ENCODE peak calls at places on chromosomes 12 and 14, in nine cellular contexts. P, Z, Y, N, T, X, K, V and I are unnamed samples.

GRCh38 chr12:11768233-11768965 is 118.9 kb downstream of the ETV6 start:
- DNase-seq in Z (no peak), X (no peak), Y (no peak), K (no peak), V (no peak), N (no peak), P (no peak), T (no peak), I (no peak)

GRCh38 chr14:103185051-103186027 is 62.1 kb downstream of the TNFAIP2 start:
- DNase-seq in K (peak), N (no peak), Z (no peak), T (peak), P (peak), Y (no peak), V (no peak), X (no peak), I (peak)

GRCh38 chr12:58378038-58378437 is 436.7 kb downstream of the ATP23 start:
- DNase-seq in V (no peak), N (no peak), Y (no peak), T (no peak), P (no peak), K (no peak), X (no peak), Z (no peak), I (no peak)

GRCh38 chr12:47989023-47989417 is 15.3 kb downstream of the COL2A1 start:
- DNase-seq in N (no peak), K (no peak), Y (no peak), T (no peak), V (no peak), X (no peak), P (peak), Z (no peak), I (no peak)

GRCh38 chr12:122028165-122028591 is 6.5 kb downstream of the BCL7A start:
- DNase-seq in K (no peak), P (peak), T (peak), V (no peak), Y (no peak), X (no peak), N (peak), Z (no peak), I (peak)

GRCh38 chr12:130013771-130014484 is 110.1 kb upstream of the TMEM132D start:
- DNase-seq in N (no peak), Y (no peak), X (no peak), V (peak), K (no peak), Z (no peak), T (peak), P (peak), I (no peak)

GRCh38 chr14:69170848-69171247 is 17.9 kb upstream of the DCAF5 start:
- DNase-seq in V (no peak), T (peak), N (no peak), Y (no peak), P (no peak), K (no peak), Z (no peak), X (no peak), I (no peak)

GRCh38 chr12:78457951-78458350 is 406.6 kb upstream of the SYT1 start:
- DNase-seq in Y (no peak), T (peak), P (no peak), Z (no peak), X (no peak), V (no peak), N (no peak), K (no peak), I (no peak)

GRCh38 chr12:65518771-65519170 is 240.3 kb downstream of the MSRB3 start:
- DNase-seq in Z (no peak), X (no peak), T (peak), K (no peak), N (no peak), P (no peak), V (no peak), Y (no peak), I (no peak)

GRCh38 chr14:29111554-29111953 is 345.0 kb downstream of the FOXG1 start:
- DNase-seq in N (no peak), V (no peak), Z (no peak), Y (no peak), X (no peak), K (no peak), T (no peak), P (no peak), I (no peak)

GRCh38 chr12:20283467-20283866 is 84.9 kb upstream of the PDE3A start:
- DNase-seq in X (no peak), N (no peak), V (no peak), K (no peak), T (no peak), Y (no peak), P (peak), Z (no peak), I (no peak)

GRCh38 chr14:94132285-94132887 is 3.0 kb upstream of the IFI27L2 start:
- DNase-seq in V (peak), K (peak), Y (peak), X (peak), Z (peak), T (peak), N (no peak), P (peak), I (no peak)

GRCh38 chr12:111298583-111299436 is 70.1 kb downstream of the PHETA1 start:
- DNase-seq in Z (peak), K (peak), Y (peak), V (peak), P (peak), T (peak), N (peak), X (peak), I (no peak)

GRCh38 chr12:2053675-2054070 is 886 bp downstream of the CACNA1C start:
- DNase-seq in V (no peak), Z (no peak), Y (peak), T (peak), P (peak), X (no peak), K (no peak), N (peak), I (no peak)

GRCh38 chr12:32548691-32549412 is 130.2 kb upstream of the DNM1L start:
- DNase-seq in X (no peak), V (peak), Y (peak), N (no peak), Z (no peak), T (peak), K (no peak), P (no peak), I (no peak)

GRCh38 chr12:54701940-54702592 is 53.9 kb upstream of the DCD start:
- DNase-seq in Y (no peak), X (no peak), V (no peak), P (peak), N (no peak), Z (no peak), T (peak), K (peak), I (no peak)

GRCh38 chr12:93766802-93767523 is 89.8 kb downstream of the CRADD start:
- DNase-seq in N (no peak), P (peak), K (no peak), T (peak), Z (peak), Y (peak), V (no peak), X (no peak), I (no peak)

GRCh38 chr12:92143280-92143679 is 2.4 kb downstream of the BTG1 start:
- DNase-seq in V (no peak), T (no peak), P (peak), X (no peak), N (no peak), K (no peak), Y (no peak), Z (no peak), I (no peak)

GRCh38 chr12:728781-729180 is 23.6 kb upstream of the WNK1 start:
- DNase-seq in K (no peak), T (no peak), X (no peak), N (no peak), V (no peak), P (no peak), Z (peak), Y (no peak), I (no peak)

GRCh38 chr12:3827301-3828000 is 45.7 kb downstream of the PARP11 start:
- DNase-seq in Y (no peak), T (no peak), N (no peak), X (no peak), P (no peak), V (no peak), K (no peak), Z (no peak), I (no peak)

GRCh38 chr12:74747305-74747704 is 209.7 kb downstream of the ATXN7L3B start:
- DNase-seq in P (peak), V (no peak), Y (no peak), Z (no peak), N (no peak), T (peak), K (peak), X (no peak), I (no peak)

GRCh38 chr14:61475316-61475715 is 153.9 kb downstream of the PRKCH start:
- DNase-seq in X (no peak), K (peak), V (no peak), N (no peak), Z (no peak), T (peak), Y (peak), P (peak), I (no peak)

GRCh38 chr14:99986416-99986815 is 78.8 kb upstream of the EVL start:
- DNase-seq in P (no peak), K (no peak), X (no peak), V (no peak), Z (no peak), N (no peak), T (peak), Y (no peak), I (no peak)

GRCh38 chr14:72788972-72789728 is 104.8 kb downstream of the DPF3 start:
- DNase-seq in P (no peak), T (no peak), V (no peak), X (no peak), N (no peak), K (no peak), Z (no peak), Y (no peak), I (no peak)

GRCh38 chr12:132436791-132437251 is 53.1 kb upstream of the FBRSL1 start:
- DNase-seq in V (no peak), K (no peak), P (no peak), N (no peak), T (no peak), Y (no peak), Z (no peak), X (no peak), I (no peak)

GRCh38 chr12:107364875-107365518 is 271.6 kb upstream of the CRY1 start:
- DNase-seq in Z (no peak), V (no peak), X (no peak), Y (no peak), T (no peak), K (no peak), P (no peak), N (no peak), I (no peak)

GRCh38 chr14:59187802-59188460 is 536 bp upstream of the DAAM1 start:
- DNase-seq in Y (peak), K (no peak), N (peak), P (peak), V (no peak), Z (peak), T (no peak), X (peak), I (no peak)

GRCh38 chr12:124026755-124027745 is 54.0 kb downstream of the ZNF664 start:
- DNase-seq in Z (no peak), K (no peak), T (peak), V (no peak), Y (peak), P (no peak), N (no peak), X (no peak), I (no peak)

GRCh38 chr12:20946732-20947131 is 136.2 kb downstream of the SLCO1B3 start:
- DNase-seq in T (no peak), N (no peak), K (peak), P (peak), Y (no peak), Z (no peak), V (no peak), X (no peak), I (no peak)

GRCh38 chr14:90678846-90679362 is 137.3 kb downstream of the TTC7B start:
- DNase-seq in T (no peak), Y (no peak), K (no peak), N (no peak), Z (no peak), X (no peak), V (no peak), P (no peak), I (no peak)

GRCh38 chr14:75783184-75783583 is 122.1 kb downstream of the TTLL5 start:
- DNase-seq in P (no peak), N (no peak), Z (no peak), K (no peak), V (no peak), Y (peak), X (no peak), T (no peak), I (no peak)

GRCh38 chr14:24674204-24674970 is 40.4 kb upstream of the GZMB start:
- DNase-seq in K (no peak), Y (no peak), N (no peak), X (peak), T (no peak), V (no peak), Z (peak), P (no peak), I (no peak)

GRCh38 chr12:27814411-27814810 is 34.4 kb upstream of the MANSC4 start:
- DNase-seq in Y (no peak), N (no peak), V (no peak), X (no peak), P (no peak), Z (no peak), K (no peak), T (no peak), I (no peak)

GRCh38 chr14:51070732-51071131 is 24.2 kb downstream of the TRIM9 start:
- DNase-seq in N (no peak), Y (no peak), T (peak), K (no peak), V (no peak), Z (no peak), X (no peak), P (no peak), I (no peak)

GRCh38 chr12:91813701-91814100 is 331.9 kb downstream of the BTG1 start:
- DNase-seq in T (peak), N (no peak), P (no peak), Z (peak), Y (no peak), K (no peak), X (no peak), V (no peak), I (no peak)

GRCh38 chr12:48765753-48766162 is 23.1 kb downstream of the ADCY6 start:
- DNase-seq in Y (no peak), X (no peak), P (no peak), N (no peak), K (no peak), V (no peak), Z (no peak), T (peak), I (no peak)

GRCh38 chr12:27207626-27208413 is 36.3 kb upstream of the STK38L start:
- DNase-seq in P (peak), Y (no peak), K (no peak), V (no peak), X (no peak), N (no peak), Z (no peak), T (peak), I (peak)

GRCh38 chr14:50030049-50030448 is 86.3 kb downstream of the VCPKMT start:
- DNase-seq in K (no peak), P (no peak), Z (no peak), N (no peak), V (no peak), Y (no peak), X (no peak), T (no peak), I (no peak)

GRCh38 chr12:98909749-98910148 is 264.7 kb downstream of the APAF1 start:
- DNase-seq in T (no peak), Y (no peak), K (no peak), P (peak), X (no peak), Z (no peak), V (no peak), N (no peak), I (no peak)